ENCODE peak calls at places on chromosome 10, in seven cellular contexts. E, C, Y, G, Z, T and N are unnamed samples.
A peak's percentile ranks its signal among the peaks of the same experiment; 100 is the strongest.

GRCh38 chr10:78457804-78458483 is 424.3 kb downstream of the RPS24 start:
- DNase-seq in E (no peak), C (no peak), Y (no peak), G (no peak), Z (no peak), T (no peak), N (no peak)

GRCh38 chr10:95350212-95350829 is 59.5 kb upstream of the PDLIM1 start:
- DNase-seq in E (no peak), C (no peak), Y (no peak), G (no peak), Z (no peak), T (no peak), N (no peak)

GRCh38 chr10:113518816-113519591 is 33.8 kb upstream of the HABP2 start:
- DNase-seq in E (no peak), C (no peak), Y (no peak), G (no peak), Z (no peak), T (no peak), N (no peak)

GRCh38 chr10:102001435-102002068 is 54.4 kb downstream of the ARMH3 start:
- DNase-seq in E (no peak), C (no peak), Y (no peak), G (peak; percentile 66), Z (no peak), T (no peak), N (no peak)

GRCh38 chr10:63005246-63005645 is 127.9 kb upstream of the NRBF2 start:
- DNase-seq in E (no peak), C (no peak), Y (no peak), G (no peak), Z (no peak), T (no peak), N (no peak)

GRCh38 chr10:70315815-70316214 is 32.0 kb upstream of the NPFFR1 start:
- DNase-seq in E (no peak), C (no peak), Y (no peak), G (no peak), Z (no peak), T (no peak), N (no peak)

GRCh38 chr10:97499561-97500296 is 1.0 kb downstream of the UBTD1 start:
- DNase-seq in E (no peak), C (no peak), Y (peak; percentile 77), G (peak; percentile 32), Z (peak; percentile 51), T (peak; percentile 59), N (peak; percentile 83)

GRCh38 chr10:103678104-103678526 is 177.3 kb downstream of the SH3PXD2A start:
- DNase-seq in E (no peak), C (no peak), Y (peak; percentile 91), G (peak; percentile 55), Z (no peak), T (peak; percentile 86), N (peak; percentile 93)

GRCh38 chr10:102675151-102675886 is 31.0 kb downstream of the TRIM8 start:
- DNase-seq in E (no peak), C (no peak), Y (peak; percentile 20), G (peak; percentile 61), Z (no peak), T (no peak), N (no peak)

GRCh38 chr10:43204394-43204942 is 62.4 kb downstream of the RASGEF1A start:
- DNase-seq in E (peak; percentile 20), C (no peak), Y (peak; percentile 14), G (no peak), Z (no peak), T (peak; percentile 9), N (no peak)

GRCh38 chr10:112217413-112218390 is 34.1 kb upstream of the GPAM start:
- DNase-seq in E (no peak), C (no peak), Y (no peak), G (no peak), Z (no peak), T (no peak), N (no peak)

GRCh38 chr10:73892314-73893080 is 18.1 kb upstream of the CAMK2G start:
- DNase-seq in E (no peak), C (no peak), Y (no peak), G (no peak), Z (no peak), T (no peak), N (no peak)

GRCh38 chr10:111139567-111139966 is 62.7 kb downstream of the ADRA2A start:
- DNase-seq in E (no peak), C (no peak), Y (no peak), G (no peak), Z (no peak), T (no peak), N (peak; percentile 44)

GRCh38 chr10:71946700-71947099 is 17.5 kb upstream of the CHST3 start:
- DNase-seq in E (no peak), C (no peak), Y (no peak), G (no peak), Z (no peak), T (no peak), N (no peak)

GRCh38 chr10:1379601-1380000 is 323.4 kb downstream of the WDR37 start:
- DNase-seq in E (peak; percentile 19), C (no peak), Y (no peak), G (peak; percentile 49), Z (no peak), T (no peak), N (no peak)

GRCh38 chr10:111716032-111716431 is 467.5 kb downstream of the GPAM start:
- DNase-seq in E (no peak), C (no peak), Y (no peak), G (no peak), Z (no peak), T (no peak), N (no peak)

GRCh38 chr10:37289833-37290464 is 164.6 kb downstream of the ANKRD30A start:
- DNase-seq in E (no peak), C (no peak), Y (no peak), G (no peak), Z (no peak), T (no peak), N (no peak)

GRCh38 chr10:93813507-93814465 is 56.0 kb downstream of the LGI1 start:
- DNase-seq in E (peak; percentile 79), C (no peak), Y (peak; percentile 20), G (peak; percentile 68), Z (no peak), T (peak; percentile 28), N (peak; percentile 62)

GRCh38 chr10:77090381-77091356 is 546.9 kb downstream of the KCNMA1 start:
- DNase-seq in E (no peak), C (no peak), Y (no peak), G (no peak), Z (no peak), T (no peak), N (no peak)

DNA sequence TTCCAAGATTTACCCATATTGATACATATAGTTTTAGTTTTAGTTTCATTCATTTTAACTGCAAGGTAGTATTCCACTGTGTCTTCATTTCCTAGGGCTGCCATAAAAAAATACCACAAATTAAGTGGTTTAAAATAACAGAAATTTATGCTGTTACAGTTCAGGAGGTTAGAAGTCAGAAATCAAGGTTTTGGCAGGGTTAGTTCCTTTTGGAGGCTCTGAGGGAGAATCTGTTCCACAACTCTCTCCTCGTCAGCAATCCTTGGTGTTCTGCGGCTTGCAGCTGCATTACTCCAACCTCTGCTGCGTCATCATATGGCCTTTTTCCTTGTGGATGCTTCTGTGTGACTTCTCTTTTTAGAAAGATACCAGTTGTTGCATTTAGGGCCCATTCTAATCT is 176.2 kb downstream of the DNAJC1 start:
- DNase-seq in E (no peak), C (no peak), Y (no peak), G (no peak), Z (no peak), T (no peak), N (no peak)
- H3K9me3 ChIP-seq in E (no peaks in the 10 kb centered on the region), C (peaks cover 61% of the 10 kb centered on the region), Y (no peaks in the 10 kb centered on the region), G (peaks cover 41% of the 10 kb centered on the region), Z (peaks cover 37% of the 10 kb centered on the region), T (peaks cover 72% of the 10 kb centered on the region), N (peaks cover 13% of the 10 kb centered on the region)

DNA sequence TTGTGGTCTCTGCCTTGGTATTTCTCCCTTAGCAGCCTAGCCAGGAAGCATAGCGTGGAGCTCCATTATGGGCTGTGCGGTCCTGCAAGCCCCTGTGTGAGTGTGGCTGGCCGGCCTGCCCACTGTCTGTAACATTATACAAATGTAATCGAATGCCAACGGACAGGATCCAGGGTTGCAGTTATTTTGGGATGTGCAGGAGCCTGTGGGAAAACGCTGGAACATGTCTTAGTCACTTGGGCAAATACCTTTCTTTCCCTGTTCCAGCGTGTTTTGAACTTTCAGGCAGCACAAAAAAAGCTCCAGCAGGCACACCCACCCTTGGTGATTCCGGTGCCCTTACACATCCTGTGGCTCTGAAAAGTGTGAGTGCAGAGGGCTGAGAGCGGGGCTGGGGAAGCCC is 29.5 kb downstream of the BAG3 start:
- DNase-seq in E (no peak), C (no peak), Y (no peak), G (no peak), Z (no peak), T (no peak), N (no peak)
- H3K4me3 ChIP-seq in E (no peak overlapping the region), C (no peak overlapping the region), Y (no peak overlapping the region), G (no peak overlapping the region), Z (peak overlapping the region; percentile 25), T (no peak overlapping the region), N (no peak overlapping the region)

GRCh38 chr10:99123851-99124250 is 111.8 kb downstream of the HPSE2 start:
- DNase-seq in E (no peak), C (no peak), Y (no peak), G (no peak), Z (no peak), T (no peak), N (no peak)
- H3K4me1 ChIP-seq in E (no peaks in the 10 kb centered on the region), C (peaks cover 3% of the 10 kb centered on the region), Y (no peaks in the 10 kb centered on the region), G (no peaks in the 10 kb centered on the region), Z (no peaks in the 10 kb centered on the region), T (no peaks in the 10 kb centered on the region), N (no peaks in the 10 kb centered on the region)

DNA sequence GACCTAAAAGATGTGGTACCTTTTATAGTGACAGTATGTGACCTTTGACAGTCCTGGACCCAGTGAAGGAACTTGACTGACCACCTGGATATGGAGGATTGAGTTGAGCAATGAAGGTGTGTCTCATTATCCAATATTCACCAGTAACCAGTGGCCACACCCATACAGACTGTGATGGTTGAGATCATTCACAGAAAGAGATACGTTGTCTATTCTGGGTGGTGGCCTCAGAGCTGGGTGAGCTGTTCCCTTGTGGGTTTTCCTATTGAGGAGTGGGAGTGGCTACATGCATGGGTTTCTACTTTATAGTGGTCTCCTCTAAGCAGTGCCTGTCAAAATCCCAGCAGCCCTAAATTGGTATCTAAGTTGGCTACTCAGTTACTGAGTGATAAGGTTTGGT is 507.4 kb downstream of the SORCS3 start:
- DNase-seq in E (no peak), C (no peak), Y (no peak), G (no peak), Z (no peak), T (no peak), N (no peak)
- H3K9me3 ChIP-seq in E (no peaks in the 10 kb centered on the region), C (no peaks in the 10 kb centered on the region), Y (no peaks in the 10 kb centered on the region), G (no peaks in the 10 kb centered on the region), Z (no peaks in the 10 kb centered on the region), T (no peaks in the 10 kb centered on the region), N (no peaks in the 10 kb centered on the region)